ENCODE peak calls at places on chromosomes 16 and 17, in ten cellular contexts. B is right cardiac atrium; W is CD8-positive, alpha-beta memory T cell; T is AG04450; Q is pancreas; I is HL-60; F is brain microvascular endothelial cell; M is tibial artery; O is WERI-Rb-1; N is body of pancreas. P is an unnamed sample.

GRCh38 chr17:62164712-62165377 is 99.8 kb upstream of the MED13 start:
- DNase-seq in B (no peak), Q (no peak), W (no peak), F (no peak), O (no peak), I (no peak), M (no peak), T (no peak), N (no peak), P (no peak)

GRCh38 chr16:1180772-1181714 is 28.1 kb downstream of the CACNA1H start:
- DNase-seq in T (no peak), N (no peak), Q (no peak), W (no peak), B (no peak), I (no peak), F (no peak), O (peak), M (peak), P (no peak)

GRCh38 chr16:106623-107324 is 28.7 kb downstream of the MPG start:
- DNase-seq in O (peak), M (peak), W (peak), B (peak), T (peak), I (peak), F (peak), N (peak), Q (no peak), P (peak)

GRCh38 chr16:31537362-31537921 is 9.7 kb downstream of the AHSP start:
- DNase-seq in T (no peak), I (no peak), O (no peak), N (peak), F (no peak), M (no peak), Q (peak), W (no peak), B (peak), P (no peak)

GRCh38 chr16:15055141-15056053 is 477 bp downstream of the NTAN1 start:
- DNase-seq in O (peak), F (no peak), Q (no peak), N (peak), W (peak), B (peak), I (peak), M (peak), T (no peak), P (no peak)

GRCh38 chr16:2482181-2483107 is 7.5 kb downstream of the TBC1D24 start:
- DNase-seq in T (no peak), O (peak), W (no peak), I (no peak), Q (peak), M (peak), N (peak), B (peak), F (no peak), P (no peak)

GRCh38 chr17:59733697-59734096 is 26.2 kb downstream of the VMP1 start:
- DNase-seq in B (no peak), F (no peak), O (no peak), M (no peak), T (no peak), I (no peak), N (no peak), Q (no peak), W (no peak), P (no peak)

GRCh38 chr16:89201467-89202377 is 1.4 kb upstream of the SLC22A31 start:
- DNase-seq in F (peak), M (no peak), Q (peak), I (peak), B (peak), W (peak), O (peak), N (peak), T (no peak), P (no peak)

GRCh38 chr16:59783191-59783590 is 1049.1 kb upstream of the GOT2 start:
- DNase-seq in N (no peak), M (no peak), B (no peak), O (no peak), W (no peak), Q (no peak), I (no peak), F (no peak), T (no peak), P (no peak)

GRCh38 chr17:5584971-5585794 is 874 bp upstream of the NLRP1 start:
- DNase-seq in N (no peak), M (no peak), I (peak), T (peak), O (no peak), W (no peak), Q (no peak), B (peak), F (no peak), P (no peak)

GRCh38 chr17:5583426-5584382 is 605 bp downstream of the NLRP1 start:
- DNase-seq in I (no peak), O (no peak), Q (no peak), W (no peak), N (peak), B (peak), F (no peak), T (no peak), M (peak), P (no peak)

GRCh38 chr17:5582177-5582885 is 2.0 kb downstream of the NLRP1 start:
- DNase-seq in I (no peak), F (no peak), O (no peak), Q (no peak), N (no peak), B (peak), M (no peak), W (no peak), T (no peak), P (no peak)

GRCh38 chr17:5585814-5586558 is 1.7 kb upstream of the NLRP1 start:
- DNase-seq in W (no peak), M (no peak), B (no peak), I (no peak), Q (no peak), T (no peak), N (no peak), O (no peak), F (no peak), P (no peak)

GRCh38 chr17:5584383-5584951 is at the start of gene NLRP1:
- DNase-seq in B (peak), T (peak), N (peak), I (peak), Q (peak), O (no peak), F (peak), M (peak), W (peak), P (no peak)
- H3K27ac ChIP-seq in B (peak), T (peak), N (no peak), I (no peak), Q (peak), O (no peak), F (peak), M (peak), W (peak), P (peak)

DNA sequence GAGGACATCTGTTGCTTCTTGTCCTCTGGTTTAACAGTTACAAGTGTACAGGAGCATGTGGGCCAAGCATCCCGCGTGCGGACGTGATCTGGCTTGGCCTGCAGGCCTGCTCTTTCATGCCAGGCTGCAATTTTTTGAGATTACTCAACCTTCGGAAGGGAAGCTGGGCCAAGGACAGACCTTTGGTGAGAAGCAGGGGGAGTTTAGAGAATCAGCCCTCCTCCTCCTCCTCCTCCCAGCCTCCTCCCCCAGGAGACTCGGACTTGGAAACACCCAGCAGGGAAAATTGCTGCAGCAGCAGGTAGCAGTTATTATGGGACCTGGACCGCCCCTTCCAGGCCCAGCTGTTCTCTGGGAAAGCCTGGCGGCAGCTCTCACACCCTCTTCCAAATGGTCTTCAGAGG is 5.1 kb upstream of the KLHL36 start:
- DNase-seq in B (peak), O (no peak), T (peak), W (no peak), F (peak), I (peak), N (peak), Q (no peak), M (peak), P (no peak)
- H3K27ac ChIP-seq in B (peak), O (no peak), T (peak), W (no peak), F (no peak), I (peak), N (peak), Q (peak), M (peak), P (no peak)

GRCh38 chr17:17172990-17173389 is 33.1 kb downstream of the PLD6 start:
- DNase-seq in T (no peak), M (no peak), W (no peak), N (no peak), O (no peak), F (no peak), B (no peak), I (no peak), Q (no peak), P (no peak)
- H3K27ac ChIP-seq in T (no peak), M (no peak), W (no peak), N (no peak), O (no peak), F (no peak), B (no peak), I (no peak), Q (no peak), P (no peak)

GRCh38 chr17:39697961-39698360 is 1.9 kb upstream of the ERBB2 start:
- DNase-seq in F (no peak), Q (no peak), I (no peak), B (no peak), W (no peak), N (no peak), O (no peak), M (no peak), T (no peak), P (no peak)
- H3K27ac ChIP-seq in F (no peak), Q (no peak), I (no peak), B (no peak), W (no peak), N (no peak), O (no peak), M (no peak), T (no peak), P (no peak)

GRCh38 chr17:77419547-77420475 is 279.0 kb downstream of the SEC14L1 start:
- DNase-seq in T (no peak), N (no peak), M (no peak), Q (no peak), I (no peak), W (no peak), B (no peak), F (no peak), O (peak), P (no peak)
- H3K27ac ChIP-seq in T (peak), N (peak), M (peak), Q (peak), I (peak), W (no peak), B (no peak), F (no peak), O (peak), P (no peak)

DNA sequence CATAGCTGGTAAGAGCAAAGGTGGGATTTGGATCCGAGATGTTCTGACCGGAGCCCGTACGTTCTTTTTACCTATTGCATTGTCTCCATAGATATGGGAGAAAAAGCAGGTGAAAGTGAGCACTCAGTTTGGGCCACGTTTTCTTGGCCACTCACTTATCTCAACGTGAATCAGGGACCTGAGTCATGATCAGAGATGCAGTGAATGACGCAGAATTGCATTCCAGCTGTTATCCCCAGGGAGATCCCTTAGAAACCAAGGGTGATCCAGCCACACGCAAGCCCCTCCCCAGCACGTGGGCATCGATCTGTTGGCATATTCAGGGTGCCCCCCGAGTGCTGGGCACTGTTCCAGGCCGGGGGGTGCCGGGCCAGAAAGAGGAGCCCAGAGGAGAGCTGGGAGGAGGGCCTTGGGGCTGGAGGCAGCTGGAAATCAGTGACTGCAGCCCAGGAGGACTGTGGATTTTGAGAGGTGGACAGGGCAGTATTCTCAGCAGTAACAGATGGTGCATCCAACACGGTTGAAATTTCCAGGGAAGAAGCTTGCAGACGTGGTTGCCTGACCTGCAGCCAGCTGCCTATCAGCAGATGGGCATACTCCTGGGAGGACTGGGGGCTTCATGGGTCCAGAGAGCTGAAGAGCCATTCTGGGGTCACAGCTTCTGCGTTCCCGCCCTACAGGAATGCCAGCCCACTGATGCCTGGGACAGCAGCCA is 87.2 kb upstream of the CACNG5 start:
- DNase-seq in B (no peak), I (no peak), W (no peak), Q (no peak), T (peak), F (peak), O (peak), M (no peak), N (no peak), P (no peak)
- H3K27ac ChIP-seq in B (no peak), I (no peak), W (no peak), Q (no peak), T (peak), F (peak), O (peak), M (no peak), N (no peak), P (no peak)

GRCh38 chr17:1024076-1024475 is 27.1 kb downstream of the TIMM22 start:
- DNase-seq in F (no peak), M (no peak), O (no peak), T (no peak), Q (no peak), N (no peak), B (no peak), I (no peak), W (no peak), P (no peak)

GRCh38 chr17:1027044-1027443 is 30.1 kb downstream of the TIMM22 start:
- DNase-seq in F (no peak), B (no peak), I (no peak), T (no peak), O (no peak), M (no peak), W (no peak), N (no peak), Q (no peak), P (no peak)

GRCh38 chr17:1029196-1029911 is 32.4 kb downstream of the TIMM22 start:
- DNase-seq in W (no peak), O (peak), I (no peak), Q (no peak), N (peak), B (no peak), F (peak), T (no peak), M (peak), P (no peak)

GRCh38 chr17:1025733-1026598 is 29.0 kb downstream of the TIMM22 start:
- DNase-seq in T (no peak), M (no peak), I (no peak), N (no peak), W (no peak), F (no peak), O (no peak), B (no peak), Q (no peak), P (no peak)

DNA sequence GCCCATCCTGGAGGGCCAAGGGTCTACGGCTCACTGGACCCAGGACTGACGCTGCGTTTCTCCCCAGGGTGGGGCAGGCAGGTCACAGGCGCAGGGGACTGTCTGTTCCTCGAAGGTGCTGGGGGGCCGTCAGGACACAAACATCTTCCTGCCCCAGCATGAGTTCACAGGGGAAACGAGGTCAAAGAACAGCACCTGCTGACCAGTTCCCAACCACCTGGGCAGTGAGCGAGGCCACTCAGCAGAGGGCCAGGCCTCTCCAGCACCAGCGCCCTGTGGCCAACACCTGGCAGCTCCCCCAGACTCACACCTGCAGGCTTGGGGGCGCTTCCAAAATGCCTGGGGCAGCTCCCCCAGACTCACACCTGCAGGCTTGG is 29.7 kb downstream of the TIMM22 start:
- DNase-seq in T (no peak), F (no peak), Q (no peak), B (no peak), O (no peak), I (no peak), M (no peak), N (no peak), W (no peak), P (no peak)
- H3K27ac ChIP-seq in T (no peak), F (no peak), Q (no peak), B (no peak), O (no peak), I (no peak), M (peak), N (no peak), W (no peak), P (no peak)

DNA sequence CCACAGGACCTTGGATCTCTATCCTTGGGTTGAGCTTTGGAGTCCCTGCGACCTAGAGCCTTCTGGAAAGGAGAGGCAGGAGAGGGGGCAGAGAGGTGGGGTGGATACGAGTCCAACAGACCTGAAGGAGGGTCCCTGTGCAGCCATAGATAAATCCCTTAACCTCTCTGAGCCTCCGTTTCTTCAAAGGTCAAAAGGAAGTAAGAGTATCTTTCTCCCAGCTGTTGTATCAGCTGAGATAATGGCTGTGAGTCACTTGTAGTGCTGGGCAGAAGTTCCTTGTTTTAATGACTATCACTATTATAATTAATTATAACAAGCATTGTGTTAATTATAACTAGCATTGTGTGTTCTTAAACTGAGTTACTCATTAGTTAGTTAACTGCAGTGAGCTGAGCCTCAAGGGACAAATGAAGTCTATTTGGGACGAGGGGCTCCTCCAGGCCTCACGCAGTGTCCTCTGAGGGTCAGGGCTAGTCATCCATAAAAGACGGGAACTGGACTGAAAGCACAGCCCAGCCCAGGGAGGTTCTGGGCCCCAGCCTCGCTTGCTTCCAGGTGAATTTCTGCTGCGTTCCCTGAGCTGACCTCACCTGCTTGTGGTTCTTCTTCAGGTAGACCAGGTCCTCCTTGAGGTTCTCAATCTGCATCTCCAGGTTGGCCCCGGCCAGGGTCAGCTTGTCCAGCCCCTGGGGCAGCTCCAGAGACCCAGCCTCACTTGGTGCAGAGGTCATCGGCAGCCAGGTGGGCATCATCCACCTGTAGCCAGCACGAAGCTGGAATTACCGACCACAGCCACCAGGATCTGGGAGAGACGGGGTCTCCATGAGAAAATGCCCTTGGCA is 5.7 kb upstream of the KRT17 start:
- DNase-seq in Q (no peak), T (no peak), B (peak), F (no peak), O (no peak), I (no peak), W (no peak), N (no peak), M (no peak), P (no peak)
- H3K27ac ChIP-seq in Q (no peak), T (no peak), B (no peak), F (no peak), O (no peak), I (no peak), W (no peak), N (no peak), M (no peak), P (no peak)

DNA sequence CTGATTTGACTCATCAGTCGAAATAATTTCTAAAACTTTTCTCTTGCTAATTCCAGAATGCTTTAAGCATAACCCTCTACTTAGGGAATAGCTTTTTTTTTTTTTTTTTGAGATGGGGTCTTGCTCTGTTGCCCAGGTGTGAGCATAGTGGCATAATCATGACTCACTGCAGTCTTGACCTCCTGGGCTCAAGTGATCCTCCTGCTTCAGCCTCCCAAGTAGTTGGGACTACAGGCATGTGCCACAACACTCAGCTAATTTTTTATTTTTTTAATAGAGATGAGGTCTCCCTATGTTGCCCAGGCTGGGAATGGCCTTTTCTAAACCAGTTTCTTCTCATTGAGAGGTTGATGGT is 13.6 kb upstream of the NFATC3 start:
- DNase-seq in W (no peak), N (no peak), M (no peak), O (no peak), I (no peak), T (no peak), F (no peak), B (no peak), Q (no peak), P (no peak)
- H3K27ac ChIP-seq in W (no peak), N (no peak), M (no peak), O (no peak), I (no peak), T (no peak), F (no peak), B (no peak), Q (no peak), P (no peak)

GRCh38 chr17:18981385-18981641 is 23.3 kb downstream of the FAM83G start:
- DNase-seq in B (no peak), I (no peak), T (no peak), N (no peak), F (no peak), M (no peak), W (no peak), O (no peak), Q (no peak), P (no peak)
- H3K27ac ChIP-seq in B (no peak), I (no peak), T (peak), N (peak), F (peak), M (no peak), W (no peak), O (no peak), Q (peak), P (no peak)